ENCODE peak calls at places on chromosomes 12 and 14, in five cellular contexts. H is stomach, T is breast epithelium, P is GM12892, O is SK-N-MC. R is an unnamed sample.

GRCh38 chr14:72613196-72613974 is 280.5 kb downstream of the DPF3 start:
- DNase-seq in H (peak; percentile 80), T (no peak), P (no peak), O (no peak), R (peak; percentile 79)

GRCh38 chr12:57216931-57217871 is 607 bp downstream of the NXPH4 start:
- DNase-seq in H (no peak), T (no peak), P (no peak), O (no peak), R (no peak)

GRCh38 chr12:76049575-76050251 is 18.1 kb upstream of the PHLDA1 start:
- DNase-seq in H (no peak), T (no peak), P (no peak), O (no peak), R (no peak)

GRCh38 chr12:130686511-130686981 is 29.6 kb downstream of the RIMBP2 start:
- DNase-seq in H (no peak), T (no peak), P (no peak), O (no peak), R (no peak)

GRCh38 chr12:43653917-43654316 is 101.9 kb upstream of the ADAMTS20 start:
- DNase-seq in H (no peak), T (no peak), P (no peak), O (no peak), R (no peak)

GRCh38 chr14:67411375-67411774 is 590 bp downstream of the PLEK2 start:
- DNase-seq in H (no peak), T (no peak), P (no peak), O (no peak), R (no peak)

GRCh38 chr12:76558684-76559276 is 791 bp downstream of the OSBPL8 start:
- DNase-seq in H (peak; percentile 69), T (peak; percentile 53), P (peak; percentile 13), O (no peak), R (peak; percentile 87)

GRCh38 chr12:31626270-31626669 is 33.2 kb upstream of the ETFBKMT start:
- DNase-seq in H (peak; percentile 13), T (no peak), P (no peak), O (no peak), R (no peak)

GRCh38 chr12:89326260-89327040 is 25.9 kb downstream of the DUSP6 start:
- DNase-seq in H (no peak), T (no peak), P (no peak), O (no peak), R (no peak)

GRCh38 chr12:11133162-11133561 is 1.3 kb downstream of the TAS2R30 start:
- DNase-seq in H (no peak), T (no peak), P (no peak), O (no peak), R (no peak)

GRCh38 chr14:105093426-105094192 is 28.4 kb upstream of the GPR132 start:
- DNase-seq in H (peak; percentile 83), T (peak; percentile 68), P (peak; percentile 89), O (no peak), R (no peak)

GRCh38 chr12:69039881-69040280 is 106.9 kb upstream of the CPM start:
- DNase-seq in H (no peak), T (no peak), P (no peak), O (no peak), R (no peak)

GRCh38 chr12:30806989-30807694 is 52.4 kb upstream of the CAPRIN2 start:
- DNase-seq in H (peak; percentile 41), T (no peak), P (no peak), O (peak; percentile 50), R (no peak)

GRCh38 chr14:29310757-29311156 is 544.2 kb downstream of the FOXG1 start:
- DNase-seq in H (no peak), T (no peak), P (no peak), O (no peak), R (no peak)

GRCh38 chr14:23154876-23155587 is 28.4 kb downstream of the SLC7A8 start:
- DNase-seq in H (peak; percentile 89), T (peak; percentile 68), P (no peak), O (peak; percentile 98), R (peak; percentile 96)

GRCh38 chr12:53798575-53798974 is 46.8 kb upstream of the CISTR start:
- DNase-seq in H (no peak), T (no peak), P (no peak), O (no peak), R (no peak)

GRCh38 chr12:42448841-42449240 is 122.9 kb downstream of the PPHLN1 start:
- DNase-seq in H (no peak), T (no peak), P (no peak), O (no peak), R (no peak)

GRCh38 chr14:99067927-99068326 is 204.1 kb downstream of the BCL11B start:
- DNase-seq in H (no peak), T (no peak), P (no peak), O (no peak), R (peak; percentile 58)

GRCh38 chr14:104577457-104578301 is 1.9 kb upstream of the C14orf180 start:
- DNase-seq in H (peak; percentile 34), T (no peak), P (no peak), O (no peak), R (no peak)

GRCh38 chr14:96268426-96269358 is 12.7 kb downstream of the BDKRB1 start:
- DNase-seq in H (no peak), T (no peak), P (no peak), O (no peak), R (peak; percentile 97)

GRCh38 chr12:99146185-99146584 is 501.1 kb downstream of the APAF1 start:
- DNase-seq in H (no peak), T (no peak), P (no peak), O (no peak), R (no peak)

GRCh38 chr14:104105071-104105821 is 19.7 kb downstream of the ASPG start:
- DNase-seq in H (peak; percentile 33), T (peak; percentile 47), P (no peak), O (no peak), R (no peak)

GRCh38 chr12:1488908-1489381 is 105.4 kb downstream of the FBXL14 start:
- DNase-seq in H (no peak), T (no peak), P (no peak), O (no peak), R (no peak)

GRCh38 chr12:118714051-118714460 is 267.3 kb upstream of the SRRM4 start:
- DNase-seq in H (no peak), T (no peak), P (peak; percentile 23), O (peak; percentile 30), R (no peak)

GRCh38 chr12:118145113-118145797 is 9.3 kb downstream of the PEBP1 start:
- DNase-seq in H (no peak), T (no peak), P (peak; percentile 28), O (no peak), R (no peak)

GRCh38 chr12:79897617-79898016 is 37.3 kb downstream of the PPP1R12A start:
- DNase-seq in H (no peak), T (no peak), P (no peak), O (no peak), R (no peak)

GRCh38 chr12:94793191-94793595 is 142.8 kb upstream of the TMCC3 start:
- DNase-seq in H (no peak), T (no peak), P (no peak), O (no peak), R (no peak)

GRCh38 chr14:59161571-59162175 is 26.8 kb upstream of the DAAM1 start:
- DNase-seq in H (no peak), T (no peak), P (peak; percentile 9), O (no peak), R (no peak)

GRCh38 chr14:61566537-61567225 is 128.6 kb upstream of the HIF1A start:
- DNase-seq in H (no peak), T (no peak), P (no peak), O (no peak), R (no peak)

GRCh38 chr14:61565181-61565580 is 130.1 kb upstream of the HIF1A start:
- DNase-seq in H (no peak), T (no peak), P (no peak), O (no peak), R (no peak)

GRCh38 chr14:61564623-61565091 is 130.7 kb upstream of the HIF1A start:
- DNase-seq in H (no peak), T (no peak), P (no peak), O (no peak), R (no peak)

GRCh38 chr14:61563880-61564622 is 131.3 kb upstream of the HIF1A start:
- DNase-seq in H (no peak), T (no peak), P (no peak), O (no peak), R (no peak)

DNA sequence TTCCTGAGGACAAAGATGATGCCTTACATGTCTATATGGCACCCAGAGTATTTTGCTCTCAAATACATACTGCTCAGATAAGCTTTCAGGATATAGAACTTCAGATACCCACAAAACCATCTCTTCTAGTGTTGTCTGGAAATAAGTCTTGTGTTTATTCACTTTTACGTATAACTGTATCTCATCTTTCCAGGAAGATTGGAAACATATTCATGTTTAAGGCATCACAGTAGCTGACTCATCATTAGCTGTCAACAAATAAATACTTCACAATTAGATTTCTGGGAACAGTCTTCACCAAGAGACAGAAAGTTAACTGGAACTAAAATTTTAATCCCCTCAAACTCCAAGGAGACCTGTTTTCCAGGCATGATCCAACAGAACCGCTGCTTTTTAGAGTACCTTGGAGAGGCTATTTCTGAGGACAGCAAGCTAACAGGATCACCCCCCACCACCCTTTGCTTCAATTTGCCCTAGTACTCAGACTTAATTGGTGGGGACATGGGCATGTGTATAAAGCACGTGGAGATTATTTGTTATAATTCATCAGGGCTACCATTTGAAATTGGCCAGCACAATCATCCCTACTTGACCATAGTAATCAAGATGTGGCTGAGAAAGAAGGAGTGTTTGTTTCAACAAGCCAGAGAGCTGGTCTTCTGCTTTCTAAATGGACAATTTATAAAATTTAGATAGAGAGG is 129.3 kb upstream of the HIF1A start:
- DNase-seq in H (no peak), T (no peak), P (no peak), O (no peak), R (no peak)
- TF ChIP-seq POLR2AphosphoS5 in H (no peak), T (no peak), P (no peak), O (no peak), R (no peak)

GRCh38 chr12:111451232-111451631 is 45.5 kb downstream of the SH2B3 start:
- DNase-seq in H (no peak), T (no peak), P (no peak), O (no peak), R (no peak)

GRCh38 chr12:111447571-111448265 is 42.0 kb downstream of the SH2B3 start:
- DNase-seq in H (peak; percentile 19), T (no peak), P (no peak), O (no peak), R (peak; percentile 85)

GRCh38 chr12:111450676-111451075 is 45.0 kb downstream of the SH2B3 start:
- DNase-seq in H (peak; percentile 19), T (no peak), P (no peak), O (no peak), R (no peak)

GRCh38 chr12:111448266-111448830 is 42.6 kb downstream of the SH2B3 start:
- DNase-seq in H (peak; percentile 16), T (no peak), P (no peak), O (no peak), R (peak; percentile 74)

GRCh38 chr12:111448831-111449790 is 43.4 kb downstream of the SH2B3 start:
- DNase-seq in H (peak; percentile 8), T (no peak), P (no peak), O (no peak), R (no peak)
- TF ChIP-seq POLR2AphosphoS5 in H (no peak), T (no peak), P (no peak), O (peak; percentile 7), R (no peak)

GRCh38 chr12:110501722-110502448 is at the start of the genes RAD9B and VPS29:
- DNase-seq in H (peak; percentile 98), T (peak; percentile 98), P (peak; percentile 85), O (peak; percentile 79), R (peak; percentile 97)
- TF ChIP-seq POLR2AphosphoS5 in H (peak; percentile 99), T (peak; percentile 93), P (peak; percentile 96), O (peak; percentile 90), R (peak; percentile 99)

GRCh38 chr14:32457213-32457920 is 128.3 kb downstream of the AKAP6 start:
- DNase-seq in H (no peak), T (no peak), P (no peak), O (no peak), R (no peak)
- TF ChIP-seq POLR2AphosphoS5 in H (peak; percentile 93), T (no peak), P (no peak), O (no peak), R (no peak)

R was measured in vagina.